ENCODE peak calls at places on chromosome 9, in nine cellular contexts. X, G, P, H, R, C, E, I and U are unnamed samples. For H3K36me3, the result is how much of the 10 kb centered on the place peaks cover.

GRCh38 chr9:124975131-124975530 is 34.2 kb upstream of the GOLGA1 start:
- DNase-seq in X (no peak), G (peak), P (no peak), H (no peak), R (no peak), C (no peak), E (no peak), I (no peak), U (peak)

GRCh38 chr9:91734371-91734981 is 215.6 kb downstream of the ROR2 start:
- DNase-seq in X (peak), G (peak), P (peak), H (peak), R (peak), C (peak), E (no peak), I (peak), U (peak)

GRCh38 chr9:2418619-2419018 is 203.0 kb upstream of the VLDLR start:
- DNase-seq in X (no peak), G (peak), P (no peak), H (no peak), R (no peak), C (no peak), E (no peak), I (no peak), U (no peak)

GRCh38 chr9:85248514-85249312 is 493.0 kb downstream of the AGTPBP1 start:
- DNase-seq in X (no peak), G (no peak), P (peak), H (no peak), R (no peak), C (no peak), E (no peak), I (no peak), U (no peak)

GRCh38 chr9:129561594-129562281 is 59.2 kb downstream of the C9orf50 start:
- DNase-seq in X (peak), G (peak), P (no peak), H (no peak), R (peak), C (peak), E (no peak), I (peak), U (no peak)

GRCh38 chr9:105972805-105973204 is 278.5 kb downstream of the TMEM38B start:
- DNase-seq in X (no peak), G (no peak), P (no peak), H (no peak), R (no peak), C (no peak), E (no peak), I (no peak), U (no peak)

GRCh38 chr9:14993891-14994554 is 83.8 kb upstream of the FREM1 start:
- DNase-seq in X (no peak), G (no peak), P (no peak), H (no peak), R (no peak), C (no peak), E (no peak), I (no peak), U (peak)

GRCh38 chr9:107931071-107931715 is 441.6 kb upstream of the KLF4 start:
- DNase-seq in X (no peak), G (no peak), P (no peak), H (no peak), R (no peak), C (no peak), E (no peak), I (no peak), U (no peak)

GRCh38 chr9:124005372-124005771 is 6.2 kb upstream of the LHX2 start:
- DNase-seq in X (no peak), G (no peak), P (no peak), H (no peak), R (no peak), C (no peak), E (no peak), I (no peak), U (no peak)

GRCh38 chr9:105050296-105050695 is 122.3 kb upstream of the ABCA1 start:
- DNase-seq in X (no peak), G (peak), P (peak), H (no peak), R (no peak), C (no peak), E (no peak), I (no peak), U (no peak)

GRCh38 chr9:117706421-117707150 is 2.4 kb downstream of the TLR4 start:
- DNase-seq in X (no peak), G (no peak), P (no peak), H (no peak), R (no peak), C (no peak), E (no peak), I (no peak), U (peak)

GRCh38 chr9:89442501-89442978 is 55.4 kb downstream of the SEMA4D start:
- DNase-seq in X (no peak), G (no peak), P (no peak), H (no peak), R (no peak), C (no peak), E (no peak), I (no peak), U (no peak)

GRCh38 chr9:104856413-104856941 is 71.5 kb downstream of the ABCA1 start:
- DNase-seq in X (no peak), G (peak), P (peak), H (no peak), R (no peak), C (no peak), E (no peak), I (no peak), U (no peak)

GRCh38 chr9:20592673-20593072 is 29.6 kb downstream of the MLLT3 start:
- DNase-seq in X (no peak), G (peak), P (peak), H (no peak), R (no peak), C (no peak), E (peak), I (no peak), U (peak)

GRCh38 chr9:100216178-100216787 is 117.2 kb downstream of the INVS start:
- DNase-seq in X (peak), G (peak), P (peak), H (no peak), R (peak), C (peak), E (peak), I (no peak), U (peak)

GRCh38 chr9:129676970-129677369 is 11.5 kb downstream of the PRRX2 start:
- DNase-seq in X (no peak), G (no peak), P (no peak), H (no peak), R (no peak), C (no peak), E (no peak), I (no peak), U (no peak)

GRCh38 chr9:13110766-13111400 is 168.6 kb downstream of the MPDZ start:
- DNase-seq in X (peak), G (no peak), P (no peak), H (no peak), R (peak), C (peak), E (no peak), I (no peak), U (no peak)

GRCh38 chr9:94851467-94851866 is 125.0 kb downstream of the AOPEP start:
- DNase-seq in X (no peak), G (no peak), P (no peak), H (no peak), R (no peak), C (no peak), E (no peak), I (no peak), U (no peak)

GRCh38 chr9:21031091-21031817 is at the start of gene HACD4:
- DNase-seq in X (peak), G (peak), P (no peak), H (no peak), R (peak), C (no peak), E (no peak), I (peak), U (peak)

GRCh38 chr9:18776836-18777820 is 255.9 kb downstream of the SAXO1 start:
- DNase-seq in X (no peak), G (no peak), P (no peak), H (no peak), R (no peak), C (no peak), E (no peak), I (peak), U (no peak)

GRCh38 chr9:82606761-82607382 is 456.1 kb downstream of the RASEF start:
- DNase-seq in X (peak), G (peak), P (peak), H (no peak), R (peak), C (peak), E (no peak), I (no peak), U (peak)

GRCh38 chr9:87324613-87325194 is 173.0 kb upstream of the DAPK1 start:
- DNase-seq in X (no peak), G (peak), P (peak), H (no peak), R (no peak), C (no peak), E (peak), I (no peak), U (peak)

GRCh38 chr9:75186767-75187380 is 98.6 kb downstream of the OSTF1 start:
- DNase-seq in X (no peak), G (peak), P (peak), H (no peak), R (no peak), C (no peak), E (no peak), I (no peak), U (peak)

GRCh38 chr9:101791533-101791932 is 53.1 kb upstream of the GRIN3A start:
- DNase-seq in X (no peak), G (no peak), P (no peak), H (no peak), R (no peak), C (no peak), E (no peak), I (no peak), U (no peak)

GRCh38 chr9:13278368-13279246 is 885 bp downstream of the MPDZ start:
- DNase-seq in X (peak), G (peak), P (peak), H (peak), R (peak), C (peak), E (no peak), I (peak), U (peak)

GRCh38 chr9:73344060-73344459 is 192.4 kb downstream of the ANXA1 start:
- DNase-seq in X (no peak), G (no peak), P (no peak), H (no peak), R (no peak), C (no peak), E (no peak), I (no peak), U (no peak)

GRCh38 chr9:107660976-107661375 is 171.4 kb upstream of the KLF4 start:
- DNase-seq in X (no peak), G (no peak), P (no peak), H (no peak), R (no peak), C (no peak), E (no peak), I (no peak), U (no peak)

GRCh38 chr9:137975936-137976565 is 98.5 kb downstream of the CACNA1B start:
- DNase-seq in X (no peak), G (no peak), P (no peak), H (no peak), R (no peak), C (no peak), E (no peak), I (no peak), U (no peak)

GRCh38 chr9:129681924-129682323 is 16.5 kb downstream of the PRRX2 start:
- DNase-seq in X (no peak), G (no peak), P (no peak), H (no peak), R (no peak), C (no peak), E (no peak), I (no peak), U (no peak)

GRCh38 chr9:34085581-34086500 is 37.2 kb upstream of the UBAP2 start:
- DNase-seq in X (no peak), G (peak), P (no peak), H (no peak), R (no peak), C (no peak), E (no peak), I (no peak), U (no peak)

GRCh38 chr9:34087370-34087769 is 38.7 kb upstream of the UBAP2 start:
- DNase-seq in X (no peak), G (no peak), P (no peak), H (no peak), R (no peak), C (no peak), E (no peak), I (no peak), U (no peak)

GRCh38 chr9:34089311-34089710 is 37.2 kb downstream of the DCAF12 start:
- DNase-seq in X (no peak), G (no peak), P (no peak), H (no peak), R (no peak), C (no peak), E (no peak), I (no peak), U (no peak)

GRCh38 chr9:34084562-34084961 is 35.9 kb upstream of the UBAP2 start:
- DNase-seq in X (peak), G (no peak), P (no peak), H (peak), R (peak), C (no peak), E (no peak), I (no peak), U (no peak)

DNA sequence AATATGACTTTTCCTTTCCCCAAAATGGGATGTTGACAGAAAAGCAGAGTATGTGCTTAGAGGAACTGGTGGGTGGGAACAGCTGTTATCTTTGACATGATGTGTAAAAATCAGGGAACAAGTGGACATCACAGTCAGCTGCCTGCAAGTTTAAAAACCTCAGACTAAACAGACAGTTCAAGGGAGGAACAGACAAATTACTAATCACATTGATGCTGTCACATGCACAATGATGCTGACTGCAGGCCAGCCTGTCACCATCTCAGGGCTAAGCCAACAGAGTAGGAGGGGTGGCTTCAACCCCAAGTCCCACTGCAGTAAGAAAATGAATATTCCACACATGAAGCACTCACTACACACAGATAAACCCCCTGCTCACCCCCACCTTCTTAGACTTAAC is 38.2 kb upstream of the UBAP2 start:
- DNase-seq in X (no peak), G (peak), P (no peak), H (no peak), R (no peak), C (no peak), E (no peak), I (no peak), U (no peak)
- H3K36me3 ChIP-seq in X (under half), G (under half), P (under half), H (under half), R (under half), C (under half), E (under half), I (under half), U (under half)

GRCh38 chr9:35555881-35556280 is 49.2 kb upstream of the TESK1 start:
- DNase-seq in X (no peak), G (no peak), P (no peak), H (no peak), R (no peak), C (no peak), E (no peak), I (no peak), U (no peak)

GRCh38 chr9:35552837-35553236 is 52.2 kb upstream of the TESK1 start:
- DNase-seq in X (no peak), G (peak), P (peak), H (no peak), R (no peak), C (no peak), E (no peak), I (no peak), U (no peak)

GRCh38 chr9:35555246-35555701 is 49.8 kb upstream of the TESK1 start:
- DNase-seq in X (no peak), G (no peak), P (no peak), H (no peak), R (no peak), C (no peak), E (no peak), I (peak), U (no peak)

GRCh38 chr9:35552376-35552775 is 52.7 kb upstream of the TESK1 start:
- DNase-seq in X (no peak), G (peak), P (peak), H (no peak), R (no peak), C (no peak), E (no peak), I (no peak), U (no peak)

DNA sequence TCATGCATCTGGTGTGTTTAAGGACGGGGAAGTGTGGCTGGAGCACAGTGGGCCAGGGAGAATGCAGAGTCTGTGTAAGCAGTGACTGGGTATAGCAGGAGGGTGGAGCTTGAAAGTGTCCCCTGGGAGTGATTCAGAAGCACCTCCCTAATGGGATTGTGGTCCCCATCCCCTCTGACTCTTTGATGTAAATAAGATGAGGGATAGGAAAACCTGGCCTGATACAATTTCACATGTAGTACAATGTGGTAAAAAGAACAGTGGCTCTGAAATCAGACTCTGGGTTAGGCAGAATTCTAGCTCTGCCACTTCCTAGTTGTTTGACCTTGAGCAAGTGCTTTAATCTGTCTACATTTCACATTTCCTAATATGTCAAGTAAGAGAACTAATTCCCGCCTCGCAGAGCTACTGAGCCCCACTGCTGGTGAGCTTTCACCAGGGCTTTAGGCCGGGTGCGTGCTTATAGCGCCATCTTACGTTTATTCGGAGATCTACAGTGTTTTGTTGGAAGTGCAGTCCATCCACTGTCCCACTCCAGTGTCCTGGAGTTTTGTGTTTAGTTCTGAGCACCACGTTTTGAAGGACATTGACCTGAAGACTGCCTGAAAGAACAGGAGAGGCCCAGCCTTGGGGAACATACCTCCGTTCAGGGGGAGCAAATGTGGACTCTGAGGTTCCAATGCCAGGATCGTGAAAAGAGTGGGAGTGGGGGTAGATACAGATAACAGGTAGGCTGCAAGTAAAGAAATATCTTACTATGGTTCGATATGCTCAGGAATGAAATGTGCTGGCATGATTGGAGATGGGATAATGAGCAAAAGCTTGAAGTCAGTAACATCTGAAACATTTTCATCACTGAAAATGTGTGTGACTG is 51.2 kb upstream of the TESK1 start:
- DNase-seq in X (peak), G (peak), P (peak), H (no peak), R (peak), C (peak), E (no peak), I (peak), U (peak)
- H3K36me3 ChIP-seq in X (under half), G (under half), P (under half), H (under half), R (under half), C (under half), E (under half), I (under half), U (under half)

GRCh38 chr9:69718218-69718617 is 41.6 kb downstream of the PTAR1 start:
- DNase-seq in X (no peak), G (no peak), P (no peak), H (no peak), R (no peak), C (no peak), E (no peak), I (no peak), U (no peak)
- H3K36me3 ChIP-seq in X (under half), G (under half), P (under half), H (under half), R (under half), C (half or more), E (under half), I (under half), U (under half)

DNA sequence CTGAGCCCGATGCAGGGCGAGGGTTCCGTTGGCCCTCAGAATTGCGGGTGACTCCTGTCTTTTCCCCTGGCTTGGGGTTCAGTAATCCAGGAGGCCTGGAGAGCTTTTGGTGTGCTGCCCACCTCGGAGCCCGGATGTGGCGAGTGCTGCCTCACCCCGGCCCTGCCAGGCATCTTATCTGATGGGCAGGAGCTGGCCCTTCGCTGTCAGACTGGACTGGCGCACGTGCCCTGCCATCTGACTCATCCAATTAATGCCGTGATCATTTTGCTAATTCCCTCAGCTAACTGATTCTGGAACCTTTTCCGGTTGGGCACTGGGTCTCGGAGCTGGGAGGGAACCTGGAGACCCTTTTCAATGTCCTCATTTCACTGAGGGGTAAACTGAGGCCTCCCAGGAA is 34.6 kb downstream of the RXRA start:
- DNase-seq in X (no peak), G (no peak), P (peak), H (no peak), R (peak), C (peak), E (no peak), I (no peak), U (peak)
- H3K36me3 ChIP-seq in X (under half), G (under half), P (under half), H (under half), R (under half), C (under half), E (under half), I (under half), U (under half)

GRCh38 chr9:131441441-131441840 is 47.6 kb downstream of the PRRC2B start:
- DNase-seq in X (no peak), G (no peak), P (no peak), H (no peak), R (no peak), C (no peak), E (no peak), I (no peak), U (no peak)
- H3K36me3 ChIP-seq in X (under half), G (half or more), P (under half), H (under half), R (under half), C (half or more), E (half or more), I (under half), U (under half)

GRCh38 chr9:4992872-4993271 is 7.8 kb downstream of the JAK2 start:
- DNase-seq in X (no peak), G (no peak), P (no peak), H (no peak), R (no peak), C (no peak), E (no peak), I (no peak), U (no peak)
- H3K36me3 ChIP-seq in X (under half), G (under half), P (under half), H (under half), R (under half), C (under half), E (under half), I (under half), U (under half)

GRCh38 chr9:136439550-136440408 is at the start of gene INPP5E:
- DNase-seq in X (peak), G (peak), P (peak), H (peak), R (peak), C (peak), E (no peak), I (peak), U (peak)

GRCh38 chr9:136443087-136443486 is 3.4 kb upstream of the INPP5E start:
- DNase-seq in X (no peak), G (no peak), P (no peak), H (no peak), R (no peak), C (no peak), E (no peak), I (no peak), U (no peak)

GRCh38 chr9:136441681-136442245 is 2.1 kb upstream of the INPP5E start:
- DNase-seq in X (no peak), G (no peak), P (no peak), H (no peak), R (no peak), C (no peak), E (no peak), I (no peak), U (no peak)

GRCh38 chr9:136442330-136442729 is 2.7 kb upstream of the INPP5E start:
- DNase-seq in X (no peak), G (no peak), P (no peak), H (no peak), R (no peak), C (no peak), E (no peak), I (no peak), U (no peak)

GRCh38 chr9:136441191-136441680 is 1.6 kb upstream of the INPP5E start:
- DNase-seq in X (no peak), G (peak), P (no peak), H (no peak), R (no peak), C (no peak), E (no peak), I (no peak), U (no peak)
- H3K36me3 ChIP-seq in X (under half), G (half or more), P (under half), H (under half), R (under half), C (under half), E (under half), I (under half), U (under half)

GRCh38 chr9:37433754-37434435 is 11.4 kb downstream of the GRHPR start:
- DNase-seq in X (no peak), G (peak), P (no peak), H (no peak), R (no peak), C (no peak), E (no peak), I (peak), U (peak)
- H3K36me3 ChIP-seq in X (under half), G (half or more), P (under half), H (under half), R (under half), C (half or more), E (under half), I (under half), U (under half)